ENCODE peak calls at places on chromosomes 11 and 22, in seven cellular contexts. H, Q, E, Y, M, F and J are unnamed samples. For H3K4me1, the result is how much of the 10 kb centered on the place peaks cover.

GRCh38 chr11:123409456-123409801 is 20.6 kb upstream of the GRAMD1B start:
- DNase-seq in F (no peak), E (no peak), M (no peak), H (no peak), Q (no peak), Y (no peak), J (no peak)

GRCh38 chr22:30968015-30968923 is at the start of gene MORC2:
- DNase-seq in Y (peak), M (no peak), Q (peak), H (peak), E (peak), F (no peak), J (peak)

GRCh38 chr22:19864538-19865106 is 9.9 kb upstream of the GNB1L start:
- DNase-seq in H (peak), Y (no peak), Q (no peak), E (no peak), F (no peak), M (no peak), J (no peak)

GRCh38 chr11:132300283-132300682 is 929.9 kb downstream of the NTM start:
- DNase-seq in F (no peak), Y (no peak), Q (no peak), H (peak), M (no peak), E (peak), J (no peak)

GRCh38 chr11:66334605-66335442 is 1.4 kb downstream of the RIN1 start:
- DNase-seq in Q (no peak), F (no peak), M (peak), E (no peak), Y (no peak), H (no peak), J (no peak)

GRCh38 chr11:3857628-3858027 is 2.2 kb downstream of the STIM1 start:
- DNase-seq in E (no peak), Y (no peak), H (no peak), Q (no peak), M (no peak), F (no peak), J (no peak)

GRCh38 chr11:17751558-17751957 is 17.0 kb downstream of the KCNC1 start:
- DNase-seq in Y (no peak), H (no peak), M (no peak), Q (no peak), F (no peak), E (no peak), J (no peak)

GRCh38 chr11:66221726-66222236 is 46.7 kb upstream of the RAB1B start:
- DNase-seq in E (peak), H (peak), F (no peak), Y (no peak), Q (peak), M (peak), J (no peak)

GRCh38 chr11:17352925-17353227 is 1.3 kb downstream of the NCR3LG1 start:
- DNase-seq in F (peak), H (peak), Q (peak), M (no peak), Y (no peak), E (no peak), J (no peak)

GRCh38 chr11:34655335-34656008 is 34.6 kb downstream of the EHF start:
- DNase-seq in E (no peak), Y (no peak), H (peak), M (peak), Q (no peak), F (no peak), J (no peak)

GRCh38 chr11:12090061-12090572 is 20.3 kb upstream of the MICAL2 start:
- DNase-seq in Y (no peak), F (no peak), M (no peak), H (peak), Q (no peak), E (peak), J (no peak)

DNA sequence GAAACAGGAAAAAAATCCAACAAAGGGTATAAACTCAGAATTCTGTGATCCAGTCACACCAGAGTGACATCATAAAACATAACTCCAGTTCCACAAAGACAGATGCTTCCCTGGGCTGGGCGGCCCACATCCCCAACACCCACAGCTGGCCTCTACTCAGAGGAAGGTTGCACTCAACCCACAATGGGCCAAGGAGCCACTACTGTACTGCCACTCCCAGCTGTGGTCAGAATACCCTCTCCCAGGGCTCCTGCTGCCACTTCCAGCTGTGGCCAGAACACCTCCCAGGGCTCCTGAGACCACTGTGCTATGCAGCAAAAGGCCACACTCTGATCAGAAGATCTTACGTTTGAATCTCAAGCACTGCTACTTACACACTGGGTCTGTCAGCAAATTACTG is 18.3 kb downstream of the SMCO4 start:
- DNase-seq in F (no peak), M (no peak), Y (no peak), Q (no peak), E (no peak), H (no peak), J (no peak)
- H3K4me1 ChIP-seq in F (under half), M (under half), Y (under half), Q (under half), E (under half), H (under half), J (under half)

GRCh38 chr11:103636232-103636631 is 400.2 kb upstream of the DDI1 start:
- DNase-seq in E (no peak), M (no peak), H (no peak), Q (no peak), Y (no peak), F (no peak), J (no peak)

GRCh38 chr11:103631841-103632240 is 404.6 kb upstream of the DDI1 start:
- DNase-seq in Y (no peak), F (no peak), Q (no peak), E (no peak), M (no peak), H (no peak), J (no peak)

GRCh38 chr11:103637250-103637649 is 399.2 kb upstream of the DDI1 start:
- DNase-seq in M (no peak), H (peak), Y (no peak), Q (no peak), F (no peak), E (no peak), J (no peak)

GRCh38 chr11:103633037-103633788 is 403.2 kb upstream of the DDI1 start:
- DNase-seq in Y (no peak), M (peak), F (no peak), Q (no peak), E (peak), H (peak), J (peak)

DNA sequence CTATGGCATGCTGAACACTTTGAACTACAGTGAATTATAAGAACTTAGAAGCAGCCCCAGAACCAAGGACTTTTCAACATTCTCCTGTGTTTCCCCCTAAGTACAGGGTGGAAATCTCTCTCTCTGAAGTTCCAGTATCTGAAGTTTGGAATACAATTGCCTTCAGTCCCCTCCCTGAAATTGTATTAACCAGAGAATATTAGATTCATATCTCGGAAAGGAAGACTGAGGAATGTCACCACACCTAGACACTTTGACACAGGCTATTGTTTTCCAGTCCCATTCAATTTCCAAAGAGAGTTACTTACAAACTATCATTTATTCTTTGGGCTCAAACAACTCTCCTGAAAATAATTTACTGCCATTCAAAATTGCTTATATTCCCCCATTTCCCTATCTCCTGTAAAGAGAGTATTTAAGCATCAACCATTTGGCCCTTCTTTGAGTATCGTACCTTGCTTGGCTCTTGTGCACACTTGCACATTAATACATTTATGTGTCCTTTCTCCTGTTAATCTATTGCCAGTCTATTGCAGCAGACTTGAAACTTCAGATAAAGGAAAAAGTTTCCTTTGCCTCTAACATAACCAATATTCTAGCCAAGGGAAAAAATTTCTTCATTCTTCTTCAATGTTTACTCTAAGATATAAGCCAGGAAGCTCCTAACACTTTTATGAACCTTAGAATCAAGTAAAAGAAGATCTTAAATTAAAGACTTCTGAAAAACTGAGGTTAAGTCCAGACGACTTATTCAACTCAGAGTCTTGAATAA is 402.4 kb upstream of the DDI1 start:
- DNase-seq in E (no peak), H (no peak), Q (no peak), Y (no peak), M (no peak), F (no peak), J (no peak)
- H3K18ac ChIP-seq in E (no peak), H (peak), Q (no peak), Y (no peak), M (no peak), F (peak), J (no peak)

DNA sequence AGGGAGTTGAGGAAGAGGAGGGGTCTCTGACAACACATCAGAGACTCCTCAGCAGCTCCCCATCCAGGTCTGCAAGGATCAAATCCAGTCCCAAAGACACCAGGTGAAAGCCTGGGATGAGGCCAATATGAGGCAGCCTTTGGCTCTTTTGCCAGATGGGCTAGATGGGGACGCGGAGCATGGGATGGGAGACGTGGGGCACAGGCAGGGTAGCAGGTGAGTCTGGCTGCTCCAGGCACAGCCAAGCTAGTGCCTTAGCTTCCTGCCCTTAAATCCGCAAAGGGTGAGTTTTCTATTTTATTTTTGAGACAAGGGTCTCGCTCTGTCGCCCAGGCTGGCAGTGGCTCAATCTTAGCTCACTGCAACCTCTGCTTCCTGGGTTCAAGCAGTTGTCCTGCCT is 19.6 kb upstream of the DRICH1 start:
- DNase-seq in E (no peak), M (no peak), Q (no peak), H (no peak), Y (no peak), F (no peak), J (no peak)
- H3K23ac ChIP-seq in E (no peak), M (no peak), Q (no peak), H (no peak), Y (no peak), F (no peak), J (no peak)

DNA sequence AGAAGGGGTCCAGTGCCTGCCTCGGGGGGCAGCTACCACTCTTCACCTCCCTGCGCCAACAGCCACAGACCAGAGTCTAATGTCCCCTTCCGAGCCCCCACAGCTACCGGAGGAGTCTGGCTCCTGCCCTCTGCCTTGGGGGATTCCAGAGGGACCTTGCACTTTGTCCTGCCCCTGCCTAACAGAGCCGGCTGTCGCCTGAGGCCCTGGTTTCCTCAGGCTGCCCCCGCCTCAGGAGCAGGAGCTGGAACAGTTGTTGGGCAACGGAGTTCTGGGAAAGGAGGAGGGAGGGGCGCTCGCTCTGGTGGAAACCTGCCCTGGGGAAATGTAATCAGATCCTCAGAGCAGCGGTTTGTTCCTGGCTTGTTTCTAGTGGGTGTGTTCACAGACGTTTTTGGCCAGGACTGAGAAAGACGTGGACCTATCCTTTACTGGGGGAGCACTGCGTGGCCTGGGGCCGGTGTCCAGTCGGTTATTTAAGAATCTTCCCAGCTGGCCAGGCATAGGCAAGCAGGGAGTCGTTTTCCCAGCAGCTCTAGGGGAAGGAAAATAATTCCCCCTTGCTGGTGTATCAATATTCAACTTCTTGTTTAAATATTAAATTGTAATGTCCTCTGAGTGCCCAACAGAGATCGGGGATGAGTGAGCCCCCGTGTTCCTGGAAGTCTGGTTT is 32.3 kb downstream of the A4GALT start:
- DNase-seq in Y (peak), E (peak), F (no peak), Q (peak), M (peak), H (peak), J (peak)
- H3K4me1 ChIP-seq in Y (under half), E (under half), F (under half), Q (under half), M (under half), H (under half), J (under half)

DNA sequence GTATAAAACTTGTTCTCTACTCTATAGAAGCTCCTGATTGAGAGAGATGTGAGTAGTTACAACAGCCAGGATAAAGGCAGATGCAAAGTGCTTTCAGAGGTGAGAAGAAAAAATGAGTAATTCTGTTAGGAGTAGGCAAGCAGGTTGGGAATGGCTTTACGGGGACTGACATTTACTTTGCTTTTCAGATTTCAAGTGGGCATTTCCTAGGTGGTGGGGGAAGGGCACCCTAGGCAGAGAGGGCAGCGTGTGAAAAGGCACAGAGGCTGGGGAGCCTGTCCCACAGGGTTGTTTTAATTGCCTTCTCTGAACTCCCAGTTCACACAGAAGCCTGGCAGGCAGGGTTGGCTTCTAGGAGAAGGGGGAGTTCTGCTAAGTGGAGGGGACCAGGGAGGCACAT is 106.5 kb downstream of the NAV2 start:
- DNase-seq in F (no peak), H (no peak), Q (no peak), Y (no peak), M (no peak), E (no peak), J (no peak)
- H3K18ac ChIP-seq in F (peak), H (no peak), Q (no peak), Y (no peak), M (no peak), E (no peak), J (peak)

DNA sequence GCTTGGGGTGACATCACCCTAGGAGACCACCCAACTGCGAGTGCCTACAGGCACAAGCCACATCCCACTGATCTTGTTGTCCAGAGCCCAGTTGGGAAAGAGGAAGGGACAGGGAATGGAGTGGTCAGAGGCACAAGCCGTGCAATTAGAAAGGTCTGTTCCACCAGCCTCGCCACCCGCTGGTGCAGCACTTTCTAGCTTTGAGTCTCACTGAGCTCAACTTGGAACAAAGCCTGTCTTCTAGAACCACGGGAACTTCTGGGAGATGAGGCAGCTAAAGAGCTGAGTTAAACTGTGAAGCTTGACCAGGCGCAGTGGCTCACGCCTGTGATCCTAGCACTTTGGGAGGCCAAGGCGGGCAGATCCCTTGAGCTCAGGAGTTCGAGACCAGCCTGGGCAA is 29.3 kb downstream of the TPBGL start:
- DNase-seq in Y (no peak), E (no peak), Q (no peak), H (no peak), F (no peak), M (no peak), J (no peak)
- H3K23ac ChIP-seq in Y (no peak), E (no peak), Q (no peak), H (no peak), F (no peak), M (no peak), J (no peak)